ENCODE peak calls at places on chromosomes 11 and 22, in six cellular contexts. One of them, this sample, is unnamed.
A peak's percentile ranks its signal among the peaks of the same experiment; 100 is the strongest.

GRCh38 chr11:8722156-8722555 is 39.6 kb downstream of the RPL27A start:
- DNase-seq in germinal center: no peak
- DNase-seq in midbrain: no peak
- DNase-seq in omental fat pad: no peak
- DNase-seq in activated CD4-positive, alpha-beta T cell treated with anti-CD3 and anti-CD28 coated beads, Interleukin-2, amount 10 ng/mL, durations not matched to agents 7 days and 5 days: no peak
- DNase-seq in astrocyte: peak; percentile 65
- DNase-seq in this sample: no peak

GRCh38 chr11:45025716-45026492 is 75.2 kb upstream of the TP53I11 start:
- DNase-seq in germinal center: peak; percentile 69
- DNase-seq in midbrain: peak; percentile 25
- DNase-seq in omental fat pad: no peak
- DNase-seq in activated CD4-positive, alpha-beta T cell treated with anti-CD3 and anti-CD28 coated beads, Interleukin-2, amount 10 ng/mL, durations not matched to agents 7 days and 5 days: peak; percentile 16
- DNase-seq in astrocyte: peak; percentile 74
- DNase-seq in this sample: no peak

GRCh38 chr22:21041937-21042336 is 3.8 kb upstream of the LRRC74B start:
- DNase-seq in germinal center: no peak
- DNase-seq in midbrain: no peak
- DNase-seq in omental fat pad: no peak
- DNase-seq in activated CD4-positive, alpha-beta T cell treated with anti-CD3 and anti-CD28 coated beads, Interleukin-2, amount 10 ng/mL, durations not matched to agents 7 days and 5 days: no peak
- DNase-seq in astrocyte: peak; percentile 52
- DNase-seq in this sample: peak; percentile 19

GRCh38 chr11:76626266-76626665 is 44.3 kb downstream of the LRRC32 start:
- DNase-seq in germinal center: no peak
- DNase-seq in midbrain: no peak
- DNase-seq in omental fat pad: no peak
- DNase-seq in activated CD4-positive, alpha-beta T cell treated with anti-CD3 and anti-CD28 coated beads, Interleukin-2, amount 10 ng/mL, durations not matched to agents 7 days and 5 days: no peak
- DNase-seq in astrocyte: no peak
- DNase-seq in this sample: no peak

GRCh38 chr22:20550057-20550817 is 42.8 kb downstream of the MED15 start:
- DNase-seq in germinal center: no peak
- DNase-seq in midbrain: no peak
- DNase-seq in omental fat pad: no peak
- DNase-seq in activated CD4-positive, alpha-beta T cell treated with anti-CD3 and anti-CD28 coated beads, Interleukin-2, amount 10 ng/mL, durations not matched to agents 7 days and 5 days: no peak
- DNase-seq in astrocyte: no peak
- DNase-seq in this sample: no peak

GRCh38 chr11:33949201-33949913 is 57.5 kb upstream of the LMO2 start:
- DNase-seq in germinal center: no peak
- DNase-seq in midbrain: no peak
- DNase-seq in omental fat pad: no peak
- DNase-seq in activated CD4-positive, alpha-beta T cell treated with anti-CD3 and anti-CD28 coated beads, Interleukin-2, amount 10 ng/mL, durations not matched to agents 7 days and 5 days: no peak
- DNase-seq in astrocyte: no peak
- DNase-seq in this sample: no peak

GRCh38 chr22:22910272-22911240 is 22.9 kb downstream of the IGLL5 start:
- DNase-seq in germinal center: no peak
- DNase-seq in midbrain: no peak
- DNase-seq in omental fat pad: no peak
- DNase-seq in activated CD4-positive, alpha-beta T cell treated with anti-CD3 and anti-CD28 coated beads, Interleukin-2, amount 10 ng/mL, durations not matched to agents 7 days and 5 days: no peak
- DNase-seq in astrocyte: no peak
- DNase-seq in this sample: no peak

GRCh38 chr11:69337211-69337721 is 43.3 kb downstream of the MYEOV start:
- DNase-seq in germinal center: peak; percentile 36
- DNase-seq in midbrain: no peak
- DNase-seq in omental fat pad: peak; percentile 14
- DNase-seq in activated CD4-positive, alpha-beta T cell treated with anti-CD3 and anti-CD28 coated beads, Interleukin-2, amount 10 ng/mL, durations not matched to agents 7 days and 5 days: peak; percentile 26
- DNase-seq in astrocyte: peak; percentile 61
- DNase-seq in this sample: no peak

GRCh38 chr11:12164061-12165014 is 53.9 kb downstream of the MICAL2 start:
- DNase-seq in germinal center: no peak
- DNase-seq in midbrain: peak; percentile 31
- DNase-seq in omental fat pad: no peak
- DNase-seq in activated CD4-positive, alpha-beta T cell treated with anti-CD3 and anti-CD28 coated beads, Interleukin-2, amount 10 ng/mL, durations not matched to agents 7 days and 5 days: no peak
- DNase-seq in astrocyte: peak; percentile 99
- DNase-seq in this sample: no peak

GRCh38 chr22:44462246-44463015 is 35.6 kb downstream of the RTL6 start:
- DNase-seq in germinal center: no peak
- DNase-seq in midbrain: no peak
- DNase-seq in omental fat pad: no peak
- DNase-seq in activated CD4-positive, alpha-beta T cell treated with anti-CD3 and anti-CD28 coated beads, Interleukin-2, amount 10 ng/mL, durations not matched to agents 7 days and 5 days: no peak
- DNase-seq in astrocyte: no peak
- DNase-seq in this sample: no peak

GRCh38 chr11:103736323-103736722 is 300.1 kb upstream of the DDI1 start:
- DNase-seq in germinal center: no peak
- DNase-seq in midbrain: no peak
- DNase-seq in omental fat pad: no peak
- DNase-seq in activated CD4-positive, alpha-beta T cell treated with anti-CD3 and anti-CD28 coated beads, Interleukin-2, amount 10 ng/mL, durations not matched to agents 7 days and 5 days: no peak
- DNase-seq in astrocyte: no peak
- DNase-seq in this sample: no peak

GRCh38 chr11:114340311-114341131 is 44.3 kb downstream of the NNMT start:
- DNase-seq in germinal center: no peak
- DNase-seq in midbrain: peak; percentile 54
- DNase-seq in omental fat pad: no peak
- DNase-seq in activated CD4-positive, alpha-beta T cell treated with anti-CD3 and anti-CD28 coated beads, Interleukin-2, amount 10 ng/mL, durations not matched to agents 7 days and 5 days: peak; percentile 39
- DNase-seq in astrocyte: peak; percentile 64
- DNase-seq in this sample: peak; percentile 84

GRCh38 chr11:19820100-19820499 is 107.5 kb downstream of the NAV2 start:
- DNase-seq in germinal center: no peak
- DNase-seq in midbrain: no peak
- DNase-seq in omental fat pad: no peak
- DNase-seq in activated CD4-positive, alpha-beta T cell treated with anti-CD3 and anti-CD28 coated beads, Interleukin-2, amount 10 ng/mL, durations not matched to agents 7 days and 5 days: no peak
- DNase-seq in astrocyte: peak; percentile 76
- DNase-seq in this sample: no peak

GRCh38 chr22:22748756-22749155 is 104.3 kb downstream of the GGTLC2 start:
- DNase-seq in germinal center: no peak
- DNase-seq in midbrain: no peak
- DNase-seq in omental fat pad: no peak
- DNase-seq in activated CD4-positive, alpha-beta T cell treated with anti-CD3 and anti-CD28 coated beads, Interleukin-2, amount 10 ng/mL, durations not matched to agents 7 days and 5 days: no peak
- DNase-seq in astrocyte: no peak
- DNase-seq in this sample: no peak

GRCh38 chr11:43567396-43567975 is 113.1 kb upstream of the HSD17B12 start:
- DNase-seq in germinal center: peak; percentile 55
- DNase-seq in midbrain: peak; percentile 30
- DNase-seq in omental fat pad: no peak
- DNase-seq in activated CD4-positive, alpha-beta T cell treated with anti-CD3 and anti-CD28 coated beads, Interleukin-2, amount 10 ng/mL, durations not matched to agents 7 days and 5 days: no peak
- DNase-seq in astrocyte: peak; percentile 21
- DNase-seq in this sample: peak; percentile 64

GRCh38 chr11:105588001-105588400 is 21.9 kb upstream of the GRIA4 start:
- DNase-seq in germinal center: no peak
- DNase-seq in midbrain: no peak
- DNase-seq in omental fat pad: no peak
- DNase-seq in activated CD4-positive, alpha-beta T cell treated with anti-CD3 and anti-CD28 coated beads, Interleukin-2, amount 10 ng/mL, durations not matched to agents 7 days and 5 days: no peak
- DNase-seq in astrocyte: peak; percentile 72
- DNase-seq in this sample: peak; percentile 52

GRCh38 chr22:44266811-44267760 is 45.7 kb downstream of the SHISAL1 start:
- DNase-seq in germinal center: no peak
- DNase-seq in midbrain: no peak
- DNase-seq in omental fat pad: no peak
- DNase-seq in activated CD4-positive, alpha-beta T cell treated with anti-CD3 and anti-CD28 coated beads, Interleukin-2, amount 10 ng/mL, durations not matched to agents 7 days and 5 days: no peak
- DNase-seq in astrocyte: no peak
- DNase-seq in this sample: no peak

GRCh38 chr22:42316988-42317387 is 46.5 kb upstream of the TCF20 start:
- DNase-seq in germinal center: no peak
- DNase-seq in midbrain: no peak
- DNase-seq in omental fat pad: no peak
- DNase-seq in activated CD4-positive, alpha-beta T cell treated with anti-CD3 and anti-CD28 coated beads, Interleukin-2, amount 10 ng/mL, durations not matched to agents 7 days and 5 days: no peak
- DNase-seq in astrocyte: peak; percentile 61
- DNase-seq in this sample: no peak

GRCh38 chr11:118170892-118171273 is 5.6 kb downstream of the SCN2B start:
- DNase-seq in germinal center: no peak
- DNase-seq in midbrain: no peak
- DNase-seq in omental fat pad: no peak
- DNase-seq in activated CD4-positive, alpha-beta T cell treated with anti-CD3 and anti-CD28 coated beads, Interleukin-2, amount 10 ng/mL, durations not matched to agents 7 days and 5 days: no peak
- DNase-seq in astrocyte: no peak
- DNase-seq in this sample: no peak

GRCh38 chr11:125591659-125592304 is 870 bp upstream of the STT3A start:
- DNase-seq in germinal center: peak; percentile 34
- DNase-seq in midbrain: peak; percentile 50
- DNase-seq in omental fat pad: peak; percentile 29
- DNase-seq in activated CD4-positive, alpha-beta T cell treated with anti-CD3 and anti-CD28 coated beads, Interleukin-2, amount 10 ng/mL, durations not matched to agents 7 days and 5 days: peak; percentile 39
- DNase-seq in astrocyte: peak; percentile 16
- DNase-seq in this sample: peak; percentile 44